ENCODE peak calls at places on chromosomes 3 and 15, in six cellular contexts. P, T, K, N, E and C are unnamed samples.

GRCh38 chr3:100159564-100160153 is 45.4 kb upstream of the FILIP1L start:
- DNase-seq in P (peak; percentile 63), T (peak; percentile 67), K (no peak), N (peak; percentile 84), E (no peak), C (peak; percentile 43)

GRCh38 chr3:54393150-54393549 is 270.8 kb downstream of the CACNA2D3 start:
- DNase-seq in P (no peak), T (no peak), K (no peak), N (no peak), E (no peak), C (no peak)

GRCh38 chr15:59298255-59298856 is 74.3 kb downstream of the MYO1E start:
- DNase-seq in P (no peak), T (no peak), K (no peak), N (peak; percentile 68), E (no peak), C (no peak)

GRCh38 chr3:185824467-185825378 is at the start of gene IGF2BP2:
- DNase-seq in P (peak; percentile 90), T (peak; percentile 87), K (no peak), N (peak; percentile 84), E (peak; percentile 72), C (no peak)

GRCh38 chr3:59341441-59341840 is 291.6 kb upstream of the CFAP20DC start:
- DNase-seq in P (no peak), T (no peak), K (no peak), N (no peak), E (no peak), C (no peak)

GRCh38 chr15:75644376-75644775 is 3.3 kb upstream of the SNX33 start:
- DNase-seq in P (peak; percentile 46), T (no peak), K (no peak), N (peak; percentile 20), E (peak; percentile 6), C (no peak)

GRCh38 chr3:127039719-127040118 is 56.8 kb downstream of the PLXNA1 start:
- DNase-seq in P (no peak), T (no peak), K (no peak), N (no peak), E (peak; percentile 34), C (no peak)

GRCh38 chr15:66505430-66505811 is 295 bp downstream of the ZWILCH start:
- DNase-seq in P (no peak), T (no peak), K (no peak), N (peak; percentile 65), E (no peak), C (peak; percentile 62)

GRCh38 chr3:32897202-32897601 is 54.2 kb upstream of the CCR4 start:
- DNase-seq in P (no peak), T (no peak), K (no peak), N (peak; percentile 34), E (no peak), C (no peak)

GRCh38 chr15:80861776-80862175 is 82.6 kb downstream of the CEMIP start:
- DNase-seq in P (no peak), T (no peak), K (no peak), N (peak; percentile 34), E (no peak), C (no peak)

GRCh38 chr3:135868801-135869200 is 96.7 kb upstream of the PPP2R3A start:
- DNase-seq in P (no peak), T (no peak), K (no peak), N (no peak), E (no peak), C (no peak)

GRCh38 chr3:99901200-99901926 is 83.7 kb downstream of the CMSS1 start:
- DNase-seq in P (peak; percentile 63), T (peak; percentile 87), K (peak; percentile 67), N (peak; percentile 87), E (no peak), C (peak; percentile 69)

GRCh38 chr3:152236741-152237140 is 32.0 kb upstream of the MBNL1 start:
- DNase-seq in P (peak; percentile 53), T (no peak), K (no peak), N (peak; percentile 44), E (no peak), C (no peak)

GRCh38 chr3:180980612-180981011 is 8.9 kb downstream of the DNAJC19 start:
- DNase-seq in P (peak; percentile 15), T (peak; percentile 17), K (no peak), N (peak; percentile 35), E (no peak), C (no peak)

DNA sequence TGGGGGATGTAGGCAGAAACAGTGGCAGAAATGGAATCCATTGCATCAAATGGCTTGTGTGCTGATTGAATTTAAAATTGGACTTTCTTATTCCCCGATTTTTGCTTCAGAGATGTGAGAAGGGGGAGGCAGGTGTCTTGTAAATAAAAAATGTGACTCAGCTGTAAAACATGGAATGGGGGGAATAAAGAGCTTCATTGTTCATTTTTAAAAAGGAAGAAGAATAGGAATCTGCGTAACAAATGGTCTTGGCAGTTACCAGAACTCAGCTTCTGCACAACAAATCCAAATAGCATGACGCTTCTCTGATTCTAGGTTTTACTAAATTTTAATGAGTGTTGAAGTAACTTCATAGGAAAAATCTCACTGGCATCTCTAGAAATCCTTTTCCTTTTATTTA is 323.9 kb upstream of the GBE1 start:
- DNase-seq in P (peak; percentile 37), T (no peak), K (no peak), N (peak; percentile 64), E (no peak), C (no peak)
- H3K4me3 ChIP-seq in P (no peak overlapping the region), T (no peak overlapping the region), K (no peak overlapping the region), N (no peak overlapping the region), E (no peak overlapping the region), C (no peak overlapping the region)

GRCh38 chr3:119810018-119810435 is 28.1 kb downstream of the NR1I2 start:
- DNase-seq in P (peak; percentile 26), T (peak; percentile 9), K (no peak), N (peak; percentile 39), E (no peak), C (no peak)
- TF ChIP-seq CTCF in P (peak; percentile 55), T (peak; percentile 27), K (no peak), N (peak; percentile 29), E (no peak), C (peak; percentile 42)

DNA sequence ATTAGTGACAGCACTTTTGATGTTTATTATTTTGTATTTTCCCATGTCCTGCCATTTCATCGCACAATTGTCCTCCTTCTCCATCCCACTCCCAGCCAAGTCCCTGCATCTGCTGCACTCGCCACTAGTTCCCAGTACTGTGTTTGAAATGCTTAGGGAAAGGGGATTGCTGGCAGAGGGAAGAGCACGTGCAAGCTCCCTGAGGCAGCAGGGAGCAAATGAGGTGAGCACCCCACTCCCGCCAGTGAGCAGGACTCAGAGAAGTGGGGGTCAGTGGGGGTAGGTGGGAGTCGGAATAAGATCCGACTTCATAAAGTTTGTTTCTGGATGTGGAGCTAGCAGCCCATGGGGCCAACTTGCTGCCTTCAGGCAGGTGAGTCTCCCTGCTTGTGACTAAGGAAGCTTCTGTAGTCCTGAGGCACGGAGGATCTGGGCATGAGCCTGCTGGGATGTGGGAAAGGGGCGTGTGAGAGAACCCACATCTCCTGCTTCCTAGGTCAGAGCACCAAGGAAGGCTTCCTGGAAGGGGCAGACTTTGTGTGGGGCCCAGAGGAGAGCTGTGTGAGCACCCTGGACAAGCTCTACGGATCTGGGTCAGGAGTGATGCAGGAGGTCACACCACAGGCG is 99.7 kb upstream of the TLE3 start:
- DNase-seq in P (no peak), T (no peak), K (no peak), N (no peak), E (no peak), C (no peak)
- H3K4me3 ChIP-seq in P (no peak overlapping the region), T (no peak overlapping the region), K (no peak overlapping the region), N (no peak overlapping the region), E (no peak overlapping the region), C (no peak overlapping the region)

GRCh38 chr3:159929181-159929893 is 59.3 kb upstream of the IL12A start:
- DNase-seq in P (peak; percentile 90), T (peak; percentile 80), K (no peak), N (peak; percentile 78), E (peak; percentile 52), C (no peak)
- TF ChIP-seq CTCF in P (peak; percentile 64), T (peak; percentile 64), K (no peak), N (peak; percentile 61), E (peak; percentile 9), C (peak; percentile 43)

GRCh38 chr15:74542192-74543042 is 1.4 kb downstream of the ARID3B start:
- DNase-seq in P (peak; percentile 20), T (no peak), K (no peak), N (no peak), E (no peak), C (no peak)
- H3K4me3 ChIP-seq in P (no peak overlapping the region), T (peak overlapping the region; percentile 90), K (peak overlapping the region; percentile 91), N (no peak overlapping the region), E (peak overlapping the region; percentile 93), C (peak overlapping the region; percentile 83)

GRCh38 chr3:174439621-174440349 is 419.3 kb upstream of the NAALADL2 start:
- DNase-seq in P (peak; percentile 98), T (peak; percentile 95), K (peak; percentile 82), N (peak; percentile 99), E (no peak), C (peak; percentile 53)
- TF ChIP-seq CTCF in P (no peak), T (no peak), K (no peak), N (no peak), E (no peak), C (no peak)

GRCh38 chr3:184176377-184177330 is 2.0 kb downstream of the AP2M1 start:
- DNase-seq in P (peak; percentile 98), T (peak; percentile 98), K (no peak), N (peak; percentile 94), E (peak; percentile 83), C (peak; percentile 81)
- H3K4me3 ChIP-seq in P (peak overlapping the region; percentile 74), T (peak overlapping the region; percentile 90), K (peak overlapping the region; percentile 86), N (peak overlapping the region; percentile 47), E (peak overlapping the region; percentile 100), C (peak overlapping the region; percentile 76)

GRCh38 chr15:71239592-71240364 is 124.5 kb downstream of the THSD4 start:
- DNase-seq in P (peak; percentile 37), T (peak; percentile 70), K (no peak), N (no peak), E (no peak), C (no peak)

GRCh38 chr15:71238926-71239325 is 123.7 kb downstream of the THSD4 start:
- DNase-seq in P (no peak), T (no peak), K (no peak), N (no peak), E (no peak), C (no peak)

GRCh38 chr15:71232411-71232810 is 117.1 kb downstream of the THSD4 start:
- DNase-seq in P (no peak), T (no peak), K (no peak), N (peak; percentile 19), E (no peak), C (no peak)

GRCh38 chr15:71242292-71242691 is 127.0 kb downstream of the THSD4 start:
- DNase-seq in P (no peak), T (peak; percentile 81), K (no peak), N (no peak), E (no peak), C (no peak)

DNA sequence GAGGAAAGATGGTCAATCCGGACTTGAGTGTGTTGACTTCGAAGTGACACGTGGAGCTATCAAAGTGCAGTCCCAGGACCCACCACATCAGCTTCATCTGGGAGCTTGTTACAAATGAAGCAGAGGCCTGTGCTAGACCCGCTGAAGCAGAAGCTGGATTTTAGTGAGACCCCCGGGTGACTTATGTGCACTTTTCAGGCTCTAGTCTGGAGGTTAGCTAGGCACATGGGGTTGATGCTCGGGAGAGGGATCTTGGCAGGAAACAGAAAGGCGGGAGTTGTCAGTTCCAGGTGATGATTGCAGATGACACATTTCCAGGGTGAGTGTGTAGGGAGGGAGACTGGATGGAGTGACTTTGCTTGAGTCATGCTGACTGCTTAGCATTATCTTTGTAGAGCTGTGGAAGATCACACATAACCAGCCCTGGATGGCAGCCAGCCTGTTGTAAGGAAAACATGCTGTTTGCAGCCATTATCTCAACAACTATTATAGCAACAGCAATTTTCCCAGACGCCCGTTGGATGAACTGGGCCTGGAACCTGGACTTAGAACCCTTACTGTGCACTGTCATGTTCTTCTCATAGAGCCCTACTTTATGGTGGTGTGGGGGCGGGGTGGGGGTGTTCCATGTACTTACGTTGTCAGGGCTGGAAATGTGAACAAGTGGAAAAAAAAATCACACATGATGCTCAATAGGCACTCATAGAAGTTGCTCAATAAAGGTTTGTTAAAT is 122.4 kb downstream of the THSD4 start:
- DNase-seq in P (peak; percentile 91), T (peak; percentile 98), K (peak; percentile 95), N (peak; percentile 95), E (no peak), C (no peak)
- TF ChIP-seq CTCF in P (no peak), T (no peak), K (no peak), N (no peak), E (no peak), C (no peak)